ENCODE peak calls at places on chromosomes 11 and 22, in five cellular contexts. G is SW 1271; S is activated CD4-positive, alpha-beta T cell treated with anti-CD3 and anti-CD28 coated beads, Interleukin-2, amount 10 ng/mL, durations not matched to agents 7 days and 5 days; Q is PC-3; T is NCI-H1105 treated with DMSO at 0.1 percent for 48 hours. A is an unnamed sample.

GRCh38 chr11:69468911-69469885 is 12.3 kb upstream of the LINC01488 start:
- DNase-seq in G (no peak), S (no peak), Q (no peak), T (no peak), A (no peak)

GRCh38 chr22:27780161-27780575 is 21.4 kb downstream of the MN1 start:
- DNase-seq in G (no peak), S (no peak), Q (no peak), T (no peak), A (no peak)

GRCh38 chr11:2319791-2320481 is 18.1 kb downstream of the TSPAN32 start:
- DNase-seq in G (no peak), S (no peak), Q (no peak), T (no peak), A (no peak)

GRCh38 chr11:11992257-11992690 is 16.2 kb downstream of the DKK3 start:
- DNase-seq in G (no peak), S (no peak), Q (peak; percentile 52), T (no peak), A (no peak)

GRCh38 chr22:20425821-20426615 is 11.6 kb downstream of the SCARF2 start:
- DNase-seq in G (no peak), S (no peak), Q (no peak), T (no peak), A (no peak)

GRCh38 chr11:131038597-131038996 is 122.3 kb upstream of the SNX19 start:
- DNase-seq in G (no peak), S (no peak), Q (peak; percentile 79), T (peak; percentile 53), A (no peak)

GRCh38 chr11:126350811-126351210 is 4.7 kb upstream of the ST3GAL4 start:
- DNase-seq in G (no peak), S (no peak), Q (no peak), T (no peak), A (no peak)

GRCh38 chr22:29580200-29580810 is 608 bp downstream of the NIPSNAP1 start:
- DNase-seq in G (no peak), S (no peak), Q (no peak), T (no peak), A (peak; percentile 12)

GRCh38 chr11:129785383-129786111 is 30.1 kb upstream of the TMEM45B start:
- DNase-seq in G (no peak), S (no peak), Q (peak; percentile 86), T (peak; percentile 49), A (peak; percentile 20)

GRCh38 chr11:30016588-30017363 is at the start of gene KCNA4:
- DNase-seq in G (no peak), S (no peak), Q (no peak), T (peak; percentile 35), A (no peak)

GRCh38 chr11:130415719-130416536 is 12.5 kb downstream of the ADAMTS8 start:
- DNase-seq in G (no peak), S (no peak), Q (no peak), T (no peak), A (no peak)

GRCh38 chr11:74989269-74989655 is 529 bp downstream of the NEU3 start:
- DNase-seq in G (no peak), S (no peak), Q (peak; percentile 32), T (no peak), A (no peak)

GRCh38 chr11:27688076-27688475 is 12.2 kb downstream of the BDNF start:
- DNase-seq in G (no peak), S (no peak), Q (no peak), T (no peak), A (no peak)

GRCh38 chr11:48104562-48104924 is 112.1 kb upstream of the OR4B1 start:
- DNase-seq in G (no peak), S (no peak), Q (no peak), T (no peak), A (no peak)

GRCh38 chr11:31780078-31780971 is 30.8 kb downstream of the PAX6 start:
- DNase-seq in G (no peak), S (no peak), Q (no peak), T (no peak), A (no peak)

GRCh38 chr22:43127166-43127908 is 15.9 kb downstream of the MCAT start:
- DNase-seq in G (no peak), S (no peak), Q (peak; percentile 89), T (no peak), A (no peak)

GRCh38 chr11:8833568-8834275 is 77.3 kb upstream of the AKIP1 start:
- DNase-seq in G (no peak), S (no peak), Q (no peak), T (no peak), A (no peak)

A was measured in central memory CD4-positive, alpha-beta T cell.